ENCODE peak calls at places on chromosome 4, in seven cellular contexts. One of them, this sample, is unnamed.

GRCh38 chr4:165426769-165427168 is 48.0 kb downstream of the CPE start:
- DNase-seq in activated CD4-positive, alpha-beta T cell treated with anti-CD3 and anti-CD28 coated beads for 24 hours: no peak
- DNase-seq in EL: no peak
- DNase-seq in H4: no peak
- DNase-seq in aorta: no peak
- DNase-seq in head of caudate nucleus: no peak
- DNase-seq in A172: no peak
- DNase-seq in this sample: no peak

GRCh38 chr4:157151711-157152110 is 68.8 kb upstream of the GRIA2 start:
- DNase-seq in activated CD4-positive, alpha-beta T cell treated with anti-CD3 and anti-CD28 coated beads for 24 hours: no peak
- DNase-seq in EL: no peak
- DNase-seq in H4: no peak
- DNase-seq in aorta: no peak
- DNase-seq in head of caudate nucleus: no peak
- DNase-seq in A172: no peak
- DNase-seq in this sample: peak

GRCh38 chr4:123446791-123447474 is 50.3 kb downstream of the SPRY1 start:
- DNase-seq in activated CD4-positive, alpha-beta T cell treated with anti-CD3 and anti-CD28 coated beads for 24 hours: no peak
- DNase-seq in EL: no peak
- DNase-seq in H4: no peak
- DNase-seq in aorta: no peak
- DNase-seq in head of caudate nucleus: no peak
- DNase-seq in A172: no peak
- DNase-seq in this sample: no peak

GRCh38 chr4:4377683-4378082 is 9.2 kb upstream of the NSG1 start:
- DNase-seq in activated CD4-positive, alpha-beta T cell treated with anti-CD3 and anti-CD28 coated beads for 24 hours: no peak
- DNase-seq in EL: no peak
- DNase-seq in H4: no peak
- DNase-seq in aorta: peak
- DNase-seq in head of caudate nucleus: no peak
- DNase-seq in A172: no peak
- DNase-seq in this sample: no peak

GRCh38 chr4:76011700-76012387 is 4.5 kb upstream of the CXCL9 start:
- DNase-seq in activated CD4-positive, alpha-beta T cell treated with anti-CD3 and anti-CD28 coated beads for 24 hours: no peak
- DNase-seq in EL: peak
- DNase-seq in H4: peak
- DNase-seq in aorta: no peak
- DNase-seq in head of caudate nucleus: no peak
- DNase-seq in A172: no peak
- DNase-seq in this sample: no peak

GRCh38 chr4:10140866-10141759 is 24.5 kb upstream of the WDR1 start:
- DNase-seq in activated CD4-positive, alpha-beta T cell treated with anti-CD3 and anti-CD28 coated beads for 24 hours: no peak
- DNase-seq in EL: no peak
- DNase-seq in H4: no peak
- DNase-seq in aorta: no peak
- DNase-seq in head of caudate nucleus: no peak
- DNase-seq in A172: no peak
- DNase-seq in this sample: no peak

GRCh38 chr4:1975880-1976279 is 32.9 kb downstream of the NELFA start:
- DNase-seq in activated CD4-positive, alpha-beta T cell treated with anti-CD3 and anti-CD28 coated beads for 24 hours: no peak
- DNase-seq in EL: no peak
- DNase-seq in H4: no peak
- DNase-seq in aorta: no peak
- DNase-seq in head of caudate nucleus: no peak
- DNase-seq in A172: no peak
- DNase-seq in this sample: no peak

GRCh38 chr4:80184791-80185756 is 12.2 kb upstream of the PRDM8 start:
- DNase-seq in activated CD4-positive, alpha-beta T cell treated with anti-CD3 and anti-CD28 coated beads for 24 hours: no peak
- DNase-seq in EL: peak
- DNase-seq in H4: no peak
- DNase-seq in aorta: no peak
- DNase-seq in head of caudate nucleus: no peak
- DNase-seq in A172: peak
- DNase-seq in this sample: no peak

GRCh38 chr4:21205821-21206531 is 505.7 kb downstream of the PACRGL start:
- DNase-seq in activated CD4-positive, alpha-beta T cell treated with anti-CD3 and anti-CD28 coated beads for 24 hours: no peak
- DNase-seq in EL: no peak
- DNase-seq in H4: no peak
- DNase-seq in aorta: no peak
- DNase-seq in head of caudate nucleus: no peak
- DNase-seq in A172: no peak
- DNase-seq in this sample: no peak

GRCh38 chr4:186248643-186249042 is 17.3 kb upstream of the F11 start:
- DNase-seq in activated CD4-positive, alpha-beta T cell treated with anti-CD3 and anti-CD28 coated beads for 24 hours: no peak
- DNase-seq in EL: no peak
- DNase-seq in H4: no peak
- DNase-seq in aorta: no peak
- DNase-seq in head of caudate nucleus: no peak
- DNase-seq in A172: no peak
- DNase-seq in this sample: no peak

GRCh38 chr4:106186201-106186600 is 129.8 kb downstream of the TBCK start:
- DNase-seq in activated CD4-positive, alpha-beta T cell treated with anti-CD3 and anti-CD28 coated beads for 24 hours: no peak
- DNase-seq in EL: no peak
- DNase-seq in H4: no peak
- DNase-seq in aorta: no peak
- DNase-seq in head of caudate nucleus: no peak
- DNase-seq in A172: no peak
- DNase-seq in this sample: peak

GRCh38 chr4:4402966-4403365 is 16.1 kb downstream of the NSG1 start:
- DNase-seq in activated CD4-positive, alpha-beta T cell treated with anti-CD3 and anti-CD28 coated beads for 24 hours: no peak
- DNase-seq in EL: peak
- DNase-seq in H4: no peak
- DNase-seq in aorta: no peak
- DNase-seq in head of caudate nucleus: no peak
- DNase-seq in A172: no peak
- DNase-seq in this sample: no peak

GRCh38 chr4:57095245-57095644 is 14.9 kb downstream of the IGFBP7 start:
- DNase-seq in activated CD4-positive, alpha-beta T cell treated with anti-CD3 and anti-CD28 coated beads for 24 hours: no peak
- DNase-seq in EL: no peak
- DNase-seq in H4: no peak
- DNase-seq in aorta: no peak
- DNase-seq in head of caudate nucleus: no peak
- DNase-seq in A172: no peak
- DNase-seq in this sample: no peak

GRCh38 chr4:36283912-36284465 is 2.6 kb downstream of the DTHD1 start:
- DNase-seq in activated CD4-positive, alpha-beta T cell treated with anti-CD3 and anti-CD28 coated beads for 24 hours: no peak
- DNase-seq in EL: no peak
- DNase-seq in H4: no peak
- DNase-seq in aorta: no peak
- DNase-seq in head of caudate nucleus: no peak
- DNase-seq in A172: no peak
- DNase-seq in this sample: peak

GRCh38 chr4:87864321-87864720 is 31.6 kb downstream of the MEPE start:
- DNase-seq in activated CD4-positive, alpha-beta T cell treated with anti-CD3 and anti-CD28 coated beads for 24 hours: no peak
- DNase-seq in EL: no peak
- DNase-seq in H4: no peak
- DNase-seq in aorta: no peak
- DNase-seq in head of caudate nucleus: no peak
- DNase-seq in A172: no peak
- DNase-seq in this sample: no peak

GRCh38 chr4:80276922-80277321 is 10.5 kb downstream of the FGF5 start:
- DNase-seq in activated CD4-positive, alpha-beta T cell treated with anti-CD3 and anti-CD28 coated beads for 24 hours: no peak
- DNase-seq in EL: no peak
- DNase-seq in H4: no peak
- DNase-seq in aorta: no peak
- DNase-seq in head of caudate nucleus: no peak
- DNase-seq in A172: no peak
- DNase-seq in this sample: no peak

GRCh38 chr4:122536001-122536400 is 79.5 kb upstream of the IL2 start:
- DNase-seq in activated CD4-positive, alpha-beta T cell treated with anti-CD3 and anti-CD28 coated beads for 24 hours: no peak
- DNase-seq in EL: no peak
- DNase-seq in H4: no peak
- DNase-seq in aorta: no peak
- DNase-seq in head of caudate nucleus: no peak
- DNase-seq in A172: no peak
- DNase-seq in this sample: peak

GRCh38 chr4:98609946-98610345 is 48.5 kb downstream of the TSPAN5 start:
- DNase-seq in activated CD4-positive, alpha-beta T cell treated with anti-CD3 and anti-CD28 coated beads for 24 hours: no peak
- DNase-seq in EL: peak
- DNase-seq in H4: no peak
- DNase-seq in aorta: no peak
- DNase-seq in head of caudate nucleus: no peak
- DNase-seq in A172: no peak
- DNase-seq in this sample: no peak

GRCh38 chr4:89800012-89800516 is 36.9 kb downstream of the SNCA start:
- DNase-seq in activated CD4-positive, alpha-beta T cell treated with anti-CD3 and anti-CD28 coated beads for 24 hours: no peak
- DNase-seq in EL: no peak
- DNase-seq in H4: peak
- DNase-seq in aorta: no peak
- DNase-seq in head of caudate nucleus: no peak
- DNase-seq in A172: peak
- DNase-seq in this sample: peak

GRCh38 chr4:15400911-15401671 is 26.7 kb upstream of the C1QTNF7 start:
- DNase-seq in activated CD4-positive, alpha-beta T cell treated with anti-CD3 and anti-CD28 coated beads for 24 hours: peak
- DNase-seq in EL: peak
- DNase-seq in H4: peak
- DNase-seq in aorta: peak
- DNase-seq in head of caudate nucleus: peak
- DNase-seq in A172: peak
- DNase-seq in this sample: peak